ENCODE peak calls at places on chromosomes 3 and 15, in seven cellular contexts. R is A549, K is left lung, W is uterus, U is psoas muscle, Y is stomach, S is cardiac muscle cell. X is an unnamed sample. For H3K4me1, the result is how much of the 10 kb centered on the place peaks cover.

GRCh38 chr3:195908439-195909293 is at the start of gene TNK2:
- DNase-seq in S (no peak), K (peak), R (peak), Y (peak), W (no peak), U (peak), X (no peak)

GRCh38 chr3:172154768-172155649 is 115.6 kb downstream of the FNDC3B start:
- DNase-seq in K (no peak), R (no peak), Y (no peak), S (no peak), W (no peak), U (no peak), X (no peak)

GRCh38 chr3:116426036-116426435 is 19.3 kb downstream of the LSAMP start:
- DNase-seq in R (no peak), S (no peak), W (no peak), Y (no peak), K (no peak), U (no peak), X (no peak)

GRCh38 chr3:40911928-40912327 is 287.4 kb upstream of the CTNNB1 start:
- DNase-seq in W (no peak), U (no peak), R (no peak), Y (no peak), S (no peak), K (no peak), X (no peak)

GRCh38 chr15:92984161-92984560 is 84.0 kb downstream of the CHD2 start:
- DNase-seq in K (no peak), S (no peak), Y (no peak), W (no peak), R (no peak), U (no peak), X (no peak)

GRCh38 chr3:58392191-58392590 is 41.4 kb downstream of the PDHB start:
- DNase-seq in U (no peak), Y (no peak), S (peak), W (no peak), K (no peak), R (no peak), X (no peak)

GRCh38 chr3:100426029-100426682 is 24.8 kb downstream of the LNP1 start:
- DNase-seq in W (no peak), S (no peak), U (no peak), R (no peak), K (no peak), Y (no peak), X (no peak)

GRCh38 chr3:61927332-61927731 is 366.0 kb downstream of the PTPRG start:
- DNase-seq in Y (no peak), R (no peak), U (peak), K (no peak), W (peak), S (peak), X (peak)

GRCh38 chr15:73440571-73440970 is 2.4 kb upstream of the REC114 start:
- DNase-seq in Y (no peak), R (no peak), K (no peak), W (no peak), U (no peak), S (no peak), X (no peak)

GRCh38 chr3:157087398-157088132 is 72.4 kb downstream of the CCNL1 start:
- DNase-seq in W (no peak), Y (no peak), R (no peak), U (no peak), S (peak), K (no peak), X (peak)

GRCh38 chr3:156764761-156765160 is 61.4 kb upstream of the LEKR1 start:
- DNase-seq in S (no peak), K (no peak), Y (no peak), W (no peak), U (no peak), R (no peak), X (peak)

GRCh38 chr3:81743096-81744025 is 18.1 kb downstream of the GBE1 start:
- DNase-seq in R (peak), U (no peak), K (no peak), Y (no peak), S (peak), W (peak), X (peak)

GRCh38 chr3:56115199-56115598 is 353.1 kb downstream of the ERC2 start:
- DNase-seq in U (no peak), W (no peak), S (no peak), K (no peak), Y (no peak), R (no peak), X (no peak)

GRCh38 chr15:98671060-98672008 is 23.0 kb downstream of the IGF1R start:
- DNase-seq in Y (no peak), R (no peak), S (peak), K (no peak), U (no peak), W (no peak), X (no peak)

GRCh38 chr15:44727462-44728231 is 8.7 kb upstream of the TRIM69 start:
- DNase-seq in S (no peak), R (no peak), Y (no peak), W (no peak), U (no peak), K (no peak), X (peak)

GRCh38 chr15:61582092-61582491 is 353.0 kb upstream of the RORA start:
- DNase-seq in W (no peak), S (no peak), K (no peak), U (no peak), R (no peak), Y (no peak), X (no peak)

GRCh38 chr3:4507010-4507596 is 14.0 kb downstream of the ITPR1 start:
- DNase-seq in S (peak), R (no peak), W (no peak), K (no peak), Y (no peak), U (no peak), X (no peak)

GRCh38 chr15:89068325-89068784 is 19.9 kb upstream of the ABHD2 start:
- DNase-seq in K (no peak), W (peak), U (no peak), S (peak), R (no peak), Y (no peak), X (peak)

GRCh38 chr3:13316603-13317002 is 103.5 kb downstream of the NUP210 start:
- DNase-seq in Y (no peak), K (no peak), S (no peak), U (no peak), W (no peak), R (no peak), X (no peak)

GRCh38 chr3:50296721-50297383 is 2.4 kb downstream of the HYAL3 start:
- DNase-seq in S (no peak), R (no peak), K (no peak), Y (no peak), U (no peak), W (no peak), X (no peak)

GRCh38 chr15:45457641-45458539 is 64.7 kb downstream of the SLC30A4 start:
- DNase-seq in W (peak), S (peak), R (peak), K (no peak), Y (peak), U (no peak), X (peak)

GRCh38 chr3:138297059-138297607 is 32.5 kb downstream of the NME9 start:
- DNase-seq in R (no peak), Y (no peak), U (no peak), W (no peak), K (no peak), S (no peak), X (no peak)

GRCh38 chr15:66400351-66400774 is 13.7 kb downstream of the MAP2K1 start:
- DNase-seq in K (no peak), Y (no peak), U (no peak), S (no peak), R (no peak), W (no peak), X (peak)

GRCh38 chr3:45881031-45882022 is 5.0 kb upstream of the CCR9 start:
- DNase-seq in K (no peak), S (peak), Y (no peak), R (no peak), W (no peak), U (no peak), X (peak)

GRCh38 chr3:136753112-136753939 is 1.1 kb upstream of the STAG1 start:
- DNase-seq in K (no peak), W (no peak), Y (no peak), U (no peak), S (no peak), R (no peak), X (no peak)

GRCh38 chr3:49733551-49733950 is 9.8 kb upstream of the GMPPB start:
- DNase-seq in U (no peak), R (no peak), S (no peak), W (no peak), K (no peak), Y (no peak), X (no peak)

GRCh38 chr15:70160803-70161565 is 63.3 kb upstream of the TLE3 start:
- DNase-seq in Y (no peak), S (no peak), R (no peak), W (no peak), K (no peak), U (peak), X (no peak)

GRCh38 chr3:66456711-66457173 is 44.1 kb downstream of the LRIG1 start:
- DNase-seq in S (no peak), K (no peak), U (peak), Y (no peak), R (no peak), W (no peak), X (no peak)

GRCh38 chr3:71050521-71051258 is 532.8 kb downstream of the FOXP1 start:
- DNase-seq in K (no peak), U (no peak), Y (no peak), R (no peak), W (no peak), S (peak), X (no peak)

GRCh38 chr3:137642831-137643230 is 121.3 kb upstream of the SOX14 start:
- DNase-seq in R (no peak), W (no peak), U (no peak), K (no peak), S (no peak), Y (no peak), X (no peak)

DNA sequence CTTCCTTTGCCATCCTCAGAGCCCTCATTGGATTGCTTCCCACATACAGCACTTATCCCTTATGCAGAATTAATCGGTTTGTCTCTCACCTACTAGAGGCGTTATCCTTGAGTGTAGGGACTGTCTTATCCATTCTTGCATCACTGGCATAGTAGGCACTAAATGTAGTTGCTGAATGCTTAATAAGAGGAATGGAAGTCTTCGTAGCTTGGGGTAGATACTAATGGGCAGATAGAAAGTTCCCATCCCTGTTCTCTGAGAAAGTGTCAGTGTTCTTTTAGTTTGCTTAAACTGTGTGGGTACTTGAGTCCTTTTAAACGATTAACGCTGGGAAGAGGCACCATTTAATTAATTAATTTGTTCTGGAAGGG is 1.4 kb upstream of the MBNL1 start:
- DNase-seq in Y (no peak), W (no peak), K (no peak), S (no peak), R (no peak), U (no peak), X (no peak)
- H3K4me1 ChIP-seq in Y (under half), W (under half), K (half or more), S (under half), R (under half), U (under half), X (under half)

GRCh38 chr3:31981206-31982181 is at the start of the genes OSBPL10 and ZNF860:
- DNase-seq in R (peak), W (peak), K (peak), U (peak), Y (peak), S (peak), X (peak)
- H3K27ac ChIP-seq in R (peak), W (peak), K (peak), U (peak), Y (peak), S (no peak), X (peak)

GRCh38 chr15:75596703-75597345 is 17.7 kb upstream of the PTPN9 start:
- DNase-seq in Y (peak), R (no peak), U (no peak), K (no peak), W (no peak), S (no peak), X (no peak)

GRCh38 chr15:75599396-75599795 is 20.3 kb upstream of the PTPN9 start:
- DNase-seq in K (no peak), U (no peak), R (no peak), Y (no peak), S (no peak), W (no peak), X (no peak)

GRCh38 chr15:75594276-75594675 is 15.2 kb upstream of the PTPN9 start:
- DNase-seq in K (no peak), Y (no peak), W (peak), S (no peak), R (no peak), U (no peak), X (no peak)

GRCh38 chr15:75598361-75598760 is 19.2 kb upstream of the PTPN9 start:
- DNase-seq in R (no peak), Y (no peak), K (no peak), S (no peak), W (no peak), U (no peak), X (no peak)

GRCh38 chr15:75597667-75598341 is 18.7 kb upstream of the PTPN9 start:
- DNase-seq in S (peak), Y (peak), U (no peak), W (no peak), R (peak), K (no peak), X (no peak)
- TF ChIP-seq CTCF in S (peak), Y (no peak), U (no peak), W (no peak), R (peak), K (peak), X (peak)

GRCh38 chr3:10360478-10360877 is 39.6 kb upstream of the SEC13 start:
- DNase-seq in W (no peak), R (no peak), S (no peak), U (no peak), K (no peak), Y (no peak), X (no peak)
- H3K4me1 ChIP-seq in W (under half), R (under half), S (under half), U (under half), K (under half), Y (under half), X (under half)

DNA sequence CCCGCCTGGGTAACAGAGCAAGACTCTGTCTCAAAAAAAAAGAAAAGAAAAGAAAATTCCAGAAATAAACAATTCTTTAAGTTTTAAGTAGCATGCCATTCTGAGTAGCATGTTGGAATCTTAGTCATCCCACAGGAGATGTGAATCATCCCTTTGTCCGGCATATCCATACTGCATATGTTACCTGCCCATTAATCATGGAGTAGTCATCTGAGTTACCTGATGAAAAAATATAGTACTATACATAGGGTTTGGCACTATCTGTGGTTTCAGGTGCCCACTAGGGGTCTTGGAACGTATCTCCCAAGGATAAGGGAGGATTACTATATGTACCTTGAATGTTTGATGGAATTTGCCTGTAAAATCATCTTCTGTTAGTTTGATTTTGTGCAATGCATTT is 6.3 kb upstream of the CCR4 start:
- DNase-seq in U (no peak), W (no peak), K (no peak), S (no peak), R (no peak), Y (no peak), X (peak)
- H3K27ac ChIP-seq in U (no peak), W (no peak), K (no peak), S (no peak), R (no peak), Y (no peak), X (no peak)

GRCh38 chr15:23823508-23823907 is 136.4 kb upstream of the NDN start:
- DNase-seq in U (no peak), R (no peak), W (no peak), K (no peak), S (no peak), Y (no peak), X (no peak)
- TF ChIP-seq CTCF in U (no peak), R (no peak), W (no peak), K (no peak), S (no peak), Y (no peak), X (no peak)

X was measured in foreskin keratinocyte.